ENCODE peak calls at places on chromosomes 2 and 18, in eight cellular contexts. X is endothelial cell, F is fibroblast of the conjunctiva, P is tibial artery, N is AG04449, D is cortex of kidney, Q is NCI-H2029, E is sciatic nerve. I is an unnamed sample.

GRCh38 chr2:38505779-38506178 is 96.9 kb downstream of the HNRNPLL start:
- DNase-seq in Q (no peak), N (peak), P (peak), F (peak), D (no peak), X (no peak), E (peak), I (no peak)

GRCh38 chr2:230131366-230131765 is 62.6 kb upstream of the SLC16A14 start:
- DNase-seq in Q (no peak), N (no peak), P (no peak), E (no peak), F (no peak), X (no peak), D (no peak), I (no peak)

GRCh38 chr18:47184419-47185050 is 8.4 kb upstream of the IER3IP1 start:
- DNase-seq in D (no peak), N (no peak), X (no peak), P (no peak), E (no peak), F (no peak), Q (peak), I (no peak)

GRCh38 chr2:132489150-132489549 is 72.5 kb downstream of the GPR39 start:
- DNase-seq in N (no peak), F (no peak), X (peak), E (no peak), P (no peak), Q (no peak), D (no peak), I (no peak)

GRCh38 chr2:42693688-42694479 is 70.1 kb downstream of the OXER1 start:
- DNase-seq in E (no peak), P (no peak), X (no peak), Q (no peak), F (no peak), D (no peak), N (no peak), I (no peak)

GRCh38 chr2:113034016-113034415 is 18.7 kb downstream of the IL36B start:
- DNase-seq in P (no peak), Q (no peak), D (no peak), F (no peak), X (no peak), E (no peak), N (no peak), I (no peak)

GRCh38 chr2:27956895-27957294 is 66.4 kb downstream of the BABAM2 start:
- DNase-seq in E (no peak), P (no peak), Q (no peak), X (no peak), N (peak), D (no peak), F (no peak), I (no peak)

GRCh38 chr2:46939596-46940359 is 24.2 kb upstream of the MCFD2 start:
- DNase-seq in P (no peak), F (no peak), E (no peak), N (no peak), D (no peak), X (no peak), Q (no peak), I (no peak)

GRCh38 chr2:1915196-1915595 is 170.9 kb upstream of the PXDN start:
- DNase-seq in D (no peak), N (no peak), P (no peak), Q (no peak), E (no peak), F (no peak), X (no peak), I (no peak)

GRCh38 chr2:62309465-62310091 is 113.7 kb downstream of the B3GNT2 start:
- DNase-seq in D (no peak), E (no peak), P (no peak), X (peak), F (no peak), Q (no peak), N (no peak), I (peak)

I was measured in activated T-cell treated with anti-CD3 and anti-CD28 coated beads, Interleukin-2, amount 50 U/mL, for 24 hours.